ENCODE peak calls at places on chromosomes 16 and 17, in nine cellular contexts. X is iris pigment epithelial cell; C is IMR-90; K is AG08395; Y is stimulated activated CD4-positive, alpha-beta T cell treated with anti-CD3 and anti-CD28 coated beads, Interleukin-2, amount 100 ng/mL, for 24 hours; D is AG04449; N is stimulated activated CD8-positive, alpha-beta memory T cell treated with anti-CD3 and anti-CD28 coated beads, Interleukin-12 subunit alpha, Interleukin-12 subunit beta, amount 100 ng/mL, for 4 hours; J is tibial artery; G is psoas muscle. Z is an unnamed sample.

GRCh38 chr17:78316867-78317816 is 42.7 kb downstream of the SOCS3 start:
- DNase-seq in N (no peak), Y (no peak), X (no peak), G (no peak), K (no peak), D (no peak), J (no peak), C (peak; percentile 71), Z (peak; percentile 48)

GRCh38 chr17:8674344-8675305 is 44.1 kb upstream of the MYH10 start:
- DNase-seq in C (peak; percentile 65), D (no peak), J (peak; percentile 61), K (peak; percentile 38), G (peak; percentile 52), X (no peak), N (no peak), Y (no peak), Z (no peak)

GRCh38 chr17:43644081-43644480 is 17.6 kb downstream of the MEOX1 start:
- DNase-seq in J (no peak), K (no peak), Y (no peak), X (no peak), G (no peak), D (no peak), C (no peak), N (no peak), Z (no peak)

GRCh38 chr16:49010396-49010795 is 271.2 kb downstream of the CBLN1 start:
- DNase-seq in D (no peak), K (peak; percentile 23), X (no peak), C (no peak), J (no peak), N (no peak), G (no peak), Y (no peak), Z (no peak)

GRCh38 chr16:85471469-85472431 is 141.4 kb upstream of the GSE1 start:
- DNase-seq in G (no peak), N (no peak), K (no peak), X (no peak), J (no peak), D (no peak), C (no peak), Y (no peak), Z (no peak)

GRCh38 chr17:74344658-74345057 is 17.0 kb downstream of the BTBD17 start:
- DNase-seq in Y (no peak), C (no peak), G (no peak), X (no peak), K (no peak), N (no peak), J (no peak), D (no peak), Z (no peak)

GRCh38 chr17:78962345-78962983 is 17.3 kb downstream of the LGALS3BP start:
- DNase-seq in D (no peak), G (no peak), J (no peak), Y (no peak), C (peak; percentile 24), X (no peak), K (peak; percentile 22), N (no peak), Z (no peak)

GRCh38 chr17:37458805-37459204 is 30.9 kb upstream of the DUSP14 start:
- DNase-seq in J (no peak), N (no peak), X (peak; percentile 88), K (peak; percentile 70), G (no peak), C (peak; percentile 84), D (no peak), Y (no peak), Z (no peak)

GRCh38 chr16:82917886-82918595 is 291.3 kb downstream of the CDH13 start:
- DNase-seq in C (no peak), D (no peak), K (no peak), N (no peak), Y (no peak), G (no peak), X (no peak), J (no peak), Z (no peak)

GRCh38 chr16:48537909-48538745 is 71.9 kb downstream of the N4BP1 start:
- DNase-seq in J (peak; percentile 64), N (no peak), D (no peak), K (no peak), X (peak; percentile 14), C (no peak), Y (no peak), G (peak; percentile 67), Z (no peak)

Z was measured in nephron progenitor cell.